ENCODE peak calls at places on chromosomes 13 and 19, in ten cellular contexts. S is lung, T is ovary, B is left lung, I is fibroblast of lung, L is tibial artery, R is kidney, E is ascending aorta, A is cardiac muscle cell, O is H9. X is an unnamed sample.

GRCh38 chr13:23359882-23360281 is 73.6 kb downstream of the SACS start:
- DNase-seq in L (no peak), T (no peak), E (no peak), B (no peak), A (no peak), O (no peak), R (no peak), S (no peak), I (no peak), X (no peak)

GRCh38 chr19:2340496-2341246 is 12.2 kb downstream of the SPPL2B start:
- DNase-seq in E (no peak), B (peak; percentile 59), T (no peak), R (peak; percentile 64), I (no peak), O (no peak), L (no peak), A (no peak), S (no peak), X (no peak)

GRCh38 chr13:43363156-43363918 is 340.0 kb downstream of the DNAJC15 start:
- DNase-seq in T (no peak), I (peak; percentile 81), E (no peak), B (no peak), S (no peak), A (no peak), O (no peak), L (no peak), R (no peak), X (no peak)

GRCh38 chr19:53161123-53161522 is 2.3 kb upstream of the ZNF347 start:
- DNase-seq in T (no peak), E (no peak), A (no peak), O (no peak), S (no peak), B (no peak), I (no peak), R (no peak), L (no peak), X (no peak)

GRCh38 chr19:15463865-15464371 is 426 bp downstream of the RASAL3 start:
- DNase-seq in L (no peak), E (no peak), S (no peak), O (peak; percentile 56), R (peak; percentile 81), B (peak; percentile 91), T (no peak), A (no peak), I (no peak), X (no peak)

GRCh38 chr13:41985788-41986508 is 25.0 kb upstream of the VWA8 start:
- DNase-seq in O (no peak), T (no peak), B (no peak), S (no peak), L (no peak), I (peak; percentile 36), A (no peak), E (no peak), R (no peak), X (no peak)

GRCh38 chr13:23579886-23580706 is 9.9 kb downstream of the TNFRSF19 start:
- DNase-seq in L (no peak), I (no peak), A (peak; percentile 59), S (no peak), O (no peak), T (no peak), R (no peak), B (no peak), E (no peak), X (no peak)

GRCh38 chr19:17473041-17473440 is 2.7 kb downstream of the SLC27A1 start:
- DNase-seq in E (no peak), A (no peak), T (no peak), O (no peak), B (no peak), L (no peak), S (no peak), I (peak; percentile 87), R (no peak), X (no peak)

GRCh38 chr13:45464687-45465453 is at the start of gene COG3:
- DNase-seq in E (peak; percentile 97), B (peak; percentile 96), S (peak; percentile 94), I (peak; percentile 98), R (peak; percentile 98), O (peak; percentile 94), L (peak; percentile 94), A (peak; percentile 95), T (peak; percentile 92), X (peak; percentile 94)

GRCh38 chr13:45468676-45469075 is 3.9 kb downstream of the COG3 start:
- DNase-seq in E (no peak), T (no peak), O (no peak), A (no peak), S (no peak), R (no peak), I (no peak), B (no peak), L (no peak), X (no peak)

GRCh38 chr13:45466359-45466758 is 1.6 kb downstream of the COG3 start:
- DNase-seq in T (no peak), E (no peak), I (no peak), R (no peak), S (no peak), L (no peak), A (no peak), O (no peak), B (no peak), X (no peak)

DNA sequence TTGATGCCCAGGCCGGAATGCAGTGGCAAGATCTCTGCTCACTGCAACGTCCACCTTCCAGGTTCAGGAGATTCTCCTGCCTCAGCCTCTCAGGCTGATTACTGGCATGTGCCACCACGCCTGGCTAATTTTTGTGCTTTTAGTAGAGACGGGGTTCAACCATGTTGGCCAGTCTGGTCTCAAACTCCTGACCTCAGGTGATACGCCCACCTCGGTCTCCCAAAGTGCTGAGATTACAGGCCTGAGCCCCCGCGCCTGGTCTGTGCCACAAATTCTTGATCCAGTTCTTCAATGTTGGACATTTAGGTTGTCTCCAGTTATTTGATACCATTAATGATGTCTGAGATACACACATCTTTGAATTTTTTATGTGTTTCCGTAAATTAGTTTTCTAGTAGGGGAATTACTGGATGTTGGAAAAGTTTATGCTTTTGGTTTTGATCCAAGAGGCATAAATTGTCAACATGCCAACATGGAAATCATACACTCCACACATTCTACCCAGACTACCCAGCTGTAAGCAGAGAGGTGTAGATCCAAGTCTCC is 525 bp upstream of the COG3 start:
- DNase-seq in I (no peak), R (no peak), A (no peak), S (no peak), O (no peak), E (no peak), T (no peak), B (no peak), L (no peak), X (peak; percentile 7)
- TF ChIP-seq CTCF in I (peak; percentile 30), R (peak; percentile 26), A (no peak), S (no peak), O (no peak), E (peak; percentile 62), T (peak; percentile 57), B (no peak), L (no peak), X (peak; percentile 47)

DNA sequence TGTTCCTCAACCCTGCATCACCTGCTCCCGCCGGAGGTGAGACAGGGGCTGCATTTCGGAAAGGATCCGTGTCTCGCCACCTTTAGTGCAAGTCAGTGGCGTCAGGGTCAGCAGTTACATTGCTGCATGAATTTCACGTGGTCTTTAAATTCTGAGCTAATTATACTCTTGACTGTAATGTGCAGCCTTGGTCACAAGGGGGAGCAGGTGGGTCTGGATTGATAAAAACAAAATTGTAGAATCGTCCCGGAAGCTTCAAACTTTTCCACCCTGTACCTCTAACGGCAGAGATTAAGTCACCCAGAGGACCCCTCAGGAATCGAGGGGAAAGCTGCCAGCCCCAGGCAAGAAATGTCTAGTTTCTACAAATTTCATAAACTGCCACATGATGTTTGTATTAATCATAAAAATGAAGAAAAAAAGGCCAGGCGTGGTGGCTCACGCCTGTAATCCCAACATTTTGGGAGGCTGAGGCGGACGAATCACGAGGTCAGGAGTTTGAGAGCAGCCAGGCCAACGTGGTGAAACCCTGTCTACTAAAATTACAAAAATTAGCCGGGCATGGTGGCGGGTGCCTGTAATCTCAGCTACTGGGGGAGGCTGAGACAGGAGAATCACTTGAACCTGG is 20.2 kb downstream of the BBC3 start:
- DNase-seq in T (peak; percentile 69), L (peak; percentile 92), E (peak; percentile 93), R (no peak), B (no peak), A (peak; percentile 80), I (peak; percentile 64), S (peak; percentile 83), O (peak; percentile 78), X (peak; percentile 88)
- H3K4me1 ChIP-seq in T (peaks cover 1% of the 10 kb centered on the region), L (no peaks in the 10 kb centered on the region), E (no peaks in the 10 kb centered on the region), R (no peaks in the 10 kb centered on the region), B (peaks cover 14% of the 10 kb centered on the region), A (no peaks in the 10 kb centered on the region), I (peaks cover 3% of the 10 kb centered on the region), S (peaks cover 2% of the 10 kb centered on the region), O (no peaks in the 10 kb centered on the region), X (peaks cover 4% of the 10 kb centered on the region)

DNA sequence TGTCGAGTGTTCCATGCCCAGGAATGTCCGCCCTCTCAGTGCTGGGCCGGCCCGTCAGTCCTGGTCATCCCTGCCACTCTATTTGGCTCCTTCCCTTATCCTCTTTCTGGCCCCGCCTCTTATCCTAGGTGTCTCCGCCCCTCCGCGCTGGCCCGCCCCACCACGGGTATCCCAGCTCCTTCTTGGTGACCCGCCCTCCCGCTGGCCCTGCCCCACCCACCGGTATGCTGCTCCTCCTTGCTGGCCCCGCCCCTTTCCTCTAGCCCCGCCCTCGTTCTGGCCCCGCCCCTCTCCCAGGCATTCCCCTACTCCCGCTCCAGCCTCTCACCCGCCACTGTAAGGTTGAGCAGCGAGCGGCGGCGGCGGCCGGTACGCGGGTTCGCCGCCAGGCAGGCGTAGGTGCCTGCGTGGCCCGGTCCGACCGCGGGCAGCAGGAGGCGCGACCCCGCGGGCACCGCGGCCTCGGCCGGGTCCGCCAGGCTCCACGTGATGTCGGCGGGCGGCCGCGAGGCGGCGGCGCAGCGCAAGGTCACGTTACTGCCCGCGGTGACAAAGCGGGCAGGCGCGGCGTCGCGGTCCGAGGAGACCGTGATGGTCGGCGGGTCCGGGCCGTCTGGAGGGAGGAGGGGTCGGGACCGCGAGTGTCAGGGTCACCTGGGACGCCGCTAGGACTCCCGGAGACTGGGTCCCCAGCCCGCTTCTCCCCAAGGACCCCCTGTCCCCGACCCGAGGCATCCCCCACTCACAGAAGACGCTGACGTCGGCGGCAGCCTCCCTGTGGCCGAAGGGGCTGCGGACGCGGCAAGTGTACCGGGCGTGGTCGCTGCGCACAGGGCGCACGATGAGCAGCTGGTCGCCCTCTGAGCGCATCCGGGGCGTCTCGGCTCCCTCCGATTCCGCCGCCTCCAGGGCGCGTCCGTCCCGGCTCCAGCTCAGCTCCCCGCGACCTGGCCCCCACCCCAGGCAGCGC is 2.0 kb downstream of the VSIG10L start:
- DNase-seq in S (peak; percentile 99), I (peak; percentile 94), O (peak; percentile 99), A (peak; percentile 98), L (peak; percentile 99), T (peak; percentile 99), B (peak; percentile 100), R (peak; percentile 100), E (peak; percentile 100), X (peak; percentile 97)
- TF ChIP-seq CTCF in S (no peak), I (no peak), O (no peak), A (no peak), L (no peak), T (peak; percentile 88), B (no peak), R (peak; percentile 26), E (peak; percentile 83), X (peak; percentile 22)

DNA sequence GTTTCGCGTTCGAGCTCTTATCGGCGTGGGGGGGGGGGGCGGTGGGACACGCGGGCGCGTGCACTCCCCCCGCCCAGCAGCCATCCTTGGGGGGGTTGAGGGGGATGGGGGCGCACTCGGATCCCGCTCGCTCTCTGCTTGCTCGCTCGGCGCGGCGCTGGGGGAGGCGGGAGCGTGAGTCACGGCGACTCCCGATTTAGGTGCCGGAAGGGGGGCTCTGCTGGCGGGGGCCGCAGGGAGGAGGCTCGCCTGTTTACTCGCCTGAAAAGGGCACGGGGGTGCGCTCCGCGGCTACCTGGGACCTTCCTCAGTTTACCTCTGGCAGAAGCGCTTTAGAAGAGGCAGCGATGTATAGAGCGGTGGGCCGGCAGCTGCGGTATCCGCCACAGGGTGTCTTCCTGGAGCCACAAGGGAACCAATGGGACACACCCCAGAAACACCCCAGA is 1.1 kb upstream of the PDE4A start:
- DNase-seq in B (no peak), O (no peak), I (peak; percentile 39), L (no peak), S (no peak), R (peak; percentile 77), T (no peak), E (no peak), A (no peak), X (no peak)
- H3K4me1 ChIP-seq in B (peaks cover 81% of the 10 kb centered on the region), O (peaks cover 2% of the 10 kb centered on the region), I (peaks cover 16% of the 10 kb centered on the region), L (peaks cover 49% of the 10 kb centered on the region), S (peaks cover 17% of the 10 kb centered on the region), R (peaks cover 3% of the 10 kb centered on the region), T (peaks cover 12% of the 10 kb centered on the region), E (peaks cover 23% of the 10 kb centered on the region), A (peaks cover 15% of the 10 kb centered on the region), X (peaks cover 32% of the 10 kb centered on the region)

X was measured in heart right ventricle.